ENCODE peak calls at places on chromosomes 3 and 15, in eight cellular contexts. C, O, W, L, I, K, Q and T are unnamed samples.

GRCh38 chr15:59972241-59972640 is 31.9 kb upstream of the FOXB1 start:
- DNase-seq in C (no peak), O (no peak), W (no peak), L (no peak), I (no peak), K (no peak), Q (no peak), T (no peak)

GRCh38 chr3:107062787-107063186 is 314.5 kb upstream of the CCDC54 start:
- DNase-seq in C (no peak), O (no peak), W (no peak), L (no peak), I (no peak), K (no peak), Q (no peak), T (no peak)

GRCh38 chr3:9779197-9779596 is 9.4 kb upstream of the CAMK1 start:
- DNase-seq in C (no peak), O (no peak), W (no peak), L (no peak), I (no peak), K (no peak), Q (no peak), T (no peak)

GRCh38 chr3:58609990-58610389 is 32.8 kb upstream of the FAM107A start:
- DNase-seq in C (no peak), O (no peak), W (peak), L (no peak), I (no peak), K (no peak), Q (peak), T (no peak)

GRCh38 chr15:76161153-76162049 is 101.6 kb downstream of the TMEM266 start:
- DNase-seq in C (no peak), O (peak), W (peak), L (no peak), I (no peak), K (no peak), Q (no peak), T (no peak)

GRCh38 chr3:133583396-133583795 is 9.9 kb downstream of the CDV3 start:
- DNase-seq in C (no peak), O (no peak), W (no peak), L (no peak), I (no peak), K (no peak), Q (no peak), T (no peak)

GRCh38 chr15:68186671-68187397 is 18.3 kb downstream of the CALML4 start:
- DNase-seq in C (peak), O (no peak), W (no peak), L (no peak), I (no peak), K (no peak), Q (peak), T (no peak)

GRCh38 chr3:114274929-114275328 is 18.9 kb upstream of the TIGIT start:
- DNase-seq in C (peak), O (no peak), W (no peak), L (no peak), I (no peak), K (no peak), Q (peak), T (no peak)

GRCh38 chr3:14216257-14217048 is 37.8 kb downstream of the LSM3 start:
- DNase-seq in C (no peak), O (no peak), W (no peak), L (no peak), I (no peak), K (peak), Q (peak), T (no peak)

GRCh38 chr15:69498282-69498681 is 45.7 kb downstream of the RPLP1 start:
- DNase-seq in C (no peak), O (no peak), W (no peak), L (no peak), I (no peak), K (no peak), Q (no peak), T (no peak)

GRCh38 chr15:63203451-63204090 is 14.2 kb downstream of the RAB8B start:
- DNase-seq in C (peak), O (no peak), W (no peak), L (no peak), I (no peak), K (peak), Q (peak), T (no peak)

GRCh38 chr3:170363471-170363994 is 6.0 kb downstream of the SKIL start:
- DNase-seq in C (no peak), O (no peak), W (no peak), L (no peak), I (no peak), K (no peak), Q (no peak), T (no peak)

GRCh38 chr15:97072560-97072959 is 742.1 kb downstream of the NR2F2 start:
- DNase-seq in C (no peak), O (no peak), W (no peak), L (no peak), I (no peak), K (no peak), Q (no peak), T (no peak)

GRCh38 chr3:184636774-184637316 is 75.0 kb downstream of the MAGEF1 start:
- DNase-seq in C (peak), O (no peak), W (no peak), L (no peak), I (no peak), K (no peak), Q (peak), T (no peak)

GRCh38 chr15:55916666-55917409 is 76.6 kb downstream of the NEDD4 start:
- DNase-seq in C (peak), O (no peak), W (no peak), L (no peak), I (no peak), K (no peak), Q (peak), T (no peak)

GRCh38 chr15:55915221-55915620 is 78.2 kb downstream of the NEDD4 start:
- DNase-seq in C (no peak), O (no peak), W (no peak), L (no peak), I (no peak), K (no peak), Q (peak), T (no peak)

GRCh38 chr15:55915876-55916567 is 77.4 kb downstream of the NEDD4 start:
- DNase-seq in C (peak), O (no peak), W (no peak), L (no peak), I (no peak), K (no peak), Q (peak), T (no peak)

GRCh38 chr15:55914446-55914845 is 79.0 kb downstream of the NEDD4 start:
- DNase-seq in C (no peak), O (no peak), W (no peak), L (no peak), I (no peak), K (no peak), Q (peak), T (no peak)

DNA sequence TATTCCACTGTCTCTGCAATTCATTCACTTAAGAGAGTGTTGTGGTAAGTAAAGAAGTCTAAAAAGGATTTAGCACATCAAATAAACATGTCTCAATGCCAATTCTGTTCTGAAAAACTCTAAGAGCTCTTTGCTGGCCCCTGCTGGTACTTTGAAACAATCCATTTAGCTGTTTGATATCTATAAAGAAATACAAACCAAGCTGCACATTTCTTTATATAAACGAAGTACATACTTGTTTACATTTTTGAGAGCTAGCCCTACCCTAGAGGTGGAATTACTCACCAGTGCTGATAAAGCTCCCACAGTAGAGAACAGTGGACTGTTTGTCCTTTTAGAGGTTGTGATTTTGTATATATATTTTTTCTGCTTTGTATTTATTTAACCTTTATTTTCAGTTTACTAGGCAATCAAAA is 75.5 kb downstream of the NEDD4 start:
- DNase-seq in C (peak), O (no peak), W (peak), L (peak), I (no peak), K (peak), Q (peak), T (no peak)
- TF ChIP-seq CTCF in C (peak), O (peak), W (peak), L (peak), I (peak), K (peak), Q (peak), T (no peak)

DNA sequence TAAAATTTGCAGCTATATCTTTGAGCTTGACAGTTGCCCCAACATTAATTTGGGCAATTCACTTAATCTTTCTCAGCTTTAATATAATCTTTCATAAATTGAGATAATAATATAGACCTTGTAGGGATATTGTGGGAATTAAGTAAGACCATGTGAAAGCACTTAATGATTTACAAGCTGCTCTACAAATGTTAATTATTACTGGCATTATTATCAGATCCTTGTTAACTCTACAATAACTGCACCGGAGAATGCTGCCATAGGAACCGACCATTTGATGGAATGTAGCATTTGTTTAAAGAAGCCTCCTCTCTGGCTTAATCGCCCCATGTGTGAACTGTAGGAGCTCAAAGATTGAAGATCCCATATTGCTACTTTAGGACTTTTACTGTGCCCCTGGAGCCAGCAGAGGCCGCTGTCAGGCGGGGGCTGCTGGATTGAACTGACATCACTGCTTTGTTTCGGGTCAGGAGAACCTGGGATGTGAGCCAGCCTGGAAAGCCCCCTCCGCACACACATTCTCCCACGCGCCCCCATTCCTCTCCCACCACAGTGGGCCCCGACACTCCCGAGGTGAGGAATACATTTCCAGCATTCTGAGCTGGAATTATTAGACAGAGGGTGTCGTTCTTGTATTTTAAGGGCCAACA is 154.2 kb upstream of the TNIK start:
- DNase-seq in C (no peak), O (peak), W (peak), L (no peak), I (no peak), K (no peak), Q (peak), T (no peak)
- TF ChIP-seq CTCF in C (peak), O (no peak), W (peak), L (no peak), I (peak), K (peak), Q (peak), T (no peak)

GRCh38 chr3:159322322-159322939 is 520.6 kb downstream of the MFSD1 start:
- DNase-seq in C (no peak), O (peak), W (peak), L (peak), I (peak), K (peak), Q (no peak), T (no peak)
- TF ChIP-seq CTCF in C (peak), O (peak), W (peak), L (peak), I (peak), K (peak), Q (peak), T (no peak)

GRCh38 chr15:74842581-74843444 is at the start of gene ULK3:
- DNase-seq in C (peak), O (peak), W (peak), L (peak), I (peak), K (peak), Q (peak), T (peak)

GRCh38 chr15:74843891-74844299 is 939 bp upstream of the ULK3 start:
- DNase-seq in C (no peak), O (no peak), W (no peak), L (no peak), I (no peak), K (no peak), Q (no peak), T (no peak)

GRCh38 chr15:74844319-74845207 is 1.6 kb upstream of the ULK3 start:
- DNase-seq in C (no peak), O (no peak), W (no peak), L (no peak), I (no peak), K (no peak), Q (no peak), T (no peak)

GRCh38 chr15:74841761-74842385 is 1.1 kb downstream of the ULK3 start:
- DNase-seq in C (no peak), O (no peak), W (no peak), L (no peak), I (no peak), K (no peak), Q (no peak), T (no peak)

DNA sequence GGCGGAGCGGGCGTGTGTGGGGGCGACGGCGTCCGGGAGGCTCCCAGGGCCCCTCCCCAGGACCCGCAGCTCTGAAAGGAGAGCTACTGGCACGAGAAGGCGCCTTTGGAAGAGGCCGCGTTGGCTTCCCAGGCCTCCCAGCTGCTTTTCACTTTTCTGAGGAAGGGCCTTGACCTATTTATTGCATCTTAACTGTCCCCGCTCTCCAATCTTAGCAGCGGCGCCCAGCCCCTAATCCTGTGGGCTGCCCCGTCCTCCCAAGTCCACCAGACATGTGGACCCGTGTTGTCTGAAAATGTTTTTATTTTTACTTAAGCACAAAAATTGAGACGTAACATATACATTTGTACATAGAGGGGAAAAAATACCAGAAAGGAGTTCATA is 481 bp upstream of the ULK3 start:
- DNase-seq in C (no peak), O (no peak), W (no peak), L (no peak), I (no peak), K (no peak), Q (no peak), T (no peak)
- TF ChIP-seq CTCF in C (peak), O (no peak), W (peak), L (no peak), I (no peak), K (peak), Q (no peak), T (no peak)

GRCh38 chr15:74312445-74313007 is 54.9 kb downstream of the CYP11A1 start:
- DNase-seq in C (no peak), O (no peak), W (peak), L (no peak), I (no peak), K (no peak), Q (no peak), T (no peak)

GRCh38 chr15:74313889-74314288 is 53.6 kb downstream of the CYP11A1 start:
- DNase-seq in C (no peak), O (no peak), W (no peak), L (no peak), I (no peak), K (no peak), Q (no peak), T (no peak)

GRCh38 chr15:74314897-74315438 is 52.5 kb downstream of the CYP11A1 start:
- DNase-seq in C (no peak), O (no peak), W (no peak), L (no peak), I (no peak), K (no peak), Q (peak), T (no peak)

GRCh38 chr15:74308643-74308945 is 58.9 kb downstream of the CYP11A1 start:
- DNase-seq in C (no peak), O (no peak), W (no peak), L (no peak), I (no peak), K (no peak), Q (no peak), T (no peak)

DNA sequence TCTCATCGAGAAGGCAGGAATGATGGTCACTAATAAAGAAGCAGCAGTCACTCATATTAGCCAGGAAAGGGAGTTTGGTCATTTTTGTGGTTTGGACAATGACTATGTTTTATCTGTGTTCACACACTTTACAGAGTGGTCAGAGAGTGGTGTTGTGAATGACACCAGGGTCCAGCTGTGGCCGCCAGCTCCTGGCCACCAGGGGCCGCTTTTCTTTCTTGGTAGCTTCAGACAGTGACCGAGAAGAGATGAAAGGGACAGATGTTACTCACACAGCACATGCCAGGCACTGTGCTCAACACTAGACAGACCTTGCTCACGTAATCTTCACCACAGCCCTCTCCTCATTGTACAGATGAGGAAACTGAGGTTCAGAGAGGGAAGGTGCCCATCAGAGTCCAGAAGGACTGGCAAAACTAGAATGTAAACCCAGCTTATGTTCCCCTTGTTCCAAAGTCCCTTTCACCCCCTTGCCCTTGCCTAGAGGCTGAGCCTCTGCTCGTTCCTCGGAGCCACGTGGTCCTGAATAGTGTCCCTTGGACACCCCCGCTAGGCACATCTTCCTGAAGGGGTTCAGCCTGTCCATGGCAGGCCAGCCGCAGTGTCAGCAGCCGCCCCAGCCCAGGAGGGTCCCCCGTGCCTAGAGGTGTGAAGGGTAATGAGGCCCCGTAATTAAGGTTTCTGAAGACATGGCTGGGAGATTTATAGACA is 55.6 kb downstream of the CYP11A1 start:
- DNase-seq in C (peak), O (no peak), W (no peak), L (peak), I (no peak), K (no peak), Q (no peak), T (no peak)
- TF ChIP-seq CTCF in C (peak), O (no peak), W (no peak), L (peak), I (peak), K (peak), Q (peak), T (no peak)

GRCh38 chr3:22862111-22862510 is 341.0 kb upstream of the UBE2E2 start:
- DNase-seq in C (no peak), O (no peak), W (no peak), L (no peak), I (no peak), K (no peak), Q (no peak), T (no peak)
- TF ChIP-seq CTCF in C (no peak), O (no peak), W (no peak), L (no peak), I (no peak), K (peak), Q (no peak), T (no peak)